ENCODE peak calls at places on chromosome 10, in eight cellular contexts. One of them, this sample, is unnamed.

GRCh38 chr10:99523251-99523773 is 9.4 kb upstream of the NKX2-3 start:
- DNase-seq in OCI-LY7: no peak
- DNase-seq in neural progenitor cell: peak
- DNase-seq in Panc1: no peak
- DNase-seq in astrocyte of the cerebellum: no peak
- DNase-seq in psoas muscle: no peak
- DNase-seq in GM06990: no peak
- DNase-seq in SK-N-SH: peak
- DNase-seq in this sample: no peak

GRCh38 chr10:79383974-79384606 is 36.8 kb downstream of the PPIF start:
- DNase-seq in OCI-LY7: no peak
- DNase-seq in neural progenitor cell: no peak
- DNase-seq in Panc1: no peak
- DNase-seq in astrocyte of the cerebellum: no peak
- DNase-seq in psoas muscle: peak
- DNase-seq in GM06990: no peak
- DNase-seq in SK-N-SH: peak
- DNase-seq in this sample: no peak

GRCh38 chr10:28677889-28678686 is 767 bp downstream of the BAMBI start:
- DNase-seq in OCI-LY7: peak
- DNase-seq in neural progenitor cell: peak
- DNase-seq in Panc1: no peak
- DNase-seq in astrocyte of the cerebellum: no peak
- DNase-seq in psoas muscle: peak
- DNase-seq in GM06990: peak
- DNase-seq in SK-N-SH: peak
- DNase-seq in this sample: no peak

GRCh38 chr10:97771913-97772823 is at the start of gene SFRP5:
- DNase-seq in OCI-LY7: no peak
- DNase-seq in neural progenitor cell: peak
- DNase-seq in Panc1: no peak
- DNase-seq in astrocyte of the cerebellum: no peak
- DNase-seq in psoas muscle: no peak
- DNase-seq in GM06990: no peak
- DNase-seq in SK-N-SH: peak
- DNase-seq in this sample: no peak

GRCh38 chr10:9579110-9579705 is 1438.5 kb upstream of the CELF2 start:
- DNase-seq in OCI-LY7: no peak
- DNase-seq in neural progenitor cell: no peak
- DNase-seq in Panc1: no peak
- DNase-seq in astrocyte of the cerebellum: no peak
- DNase-seq in psoas muscle: no peak
- DNase-seq in GM06990: no peak
- DNase-seq in SK-N-SH: no peak
- DNase-seq in this sample: no peak

GRCh38 chr10:103475437-103475836 is 3.6 kb downstream of the CALHM3 start:
- DNase-seq in OCI-LY7: no peak
- DNase-seq in neural progenitor cell: no peak
- DNase-seq in Panc1: no peak
- DNase-seq in astrocyte of the cerebellum: no peak
- DNase-seq in psoas muscle: peak
- DNase-seq in GM06990: no peak
- DNase-seq in SK-N-SH: no peak
- DNase-seq in this sample: no peak

GRCh38 chr10:31650010-31650409 is 278.6 kb downstream of the ARHGAP12 start:
- DNase-seq in OCI-LY7: no peak
- DNase-seq in neural progenitor cell: no peak
- DNase-seq in Panc1: no peak
- DNase-seq in astrocyte of the cerebellum: peak
- DNase-seq in psoas muscle: peak
- DNase-seq in GM06990: no peak
- DNase-seq in SK-N-SH: peak
- DNase-seq in this sample: no peak

GRCh38 chr10:49367600-49367999 is 28.3 kb downstream of the DRGX start:
- DNase-seq in OCI-LY7: no peak
- DNase-seq in neural progenitor cell: no peak
- DNase-seq in Panc1: no peak
- DNase-seq in astrocyte of the cerebellum: no peak
- DNase-seq in psoas muscle: no peak
- DNase-seq in GM06990: no peak
- DNase-seq in SK-N-SH: no peak
- DNase-seq in this sample: no peak

GRCh38 chr10:132444877-132445351 is 47.9 kb downstream of the PWWP2B start:
- DNase-seq in OCI-LY7: no peak
- DNase-seq in neural progenitor cell: peak
- DNase-seq in Panc1: no peak
- DNase-seq in astrocyte of the cerebellum: no peak
- DNase-seq in psoas muscle: no peak
- DNase-seq in GM06990: no peak
- DNase-seq in SK-N-SH: no peak
- DNase-seq in this sample: no peak

GRCh38 chr10:22253578-22253882 is 35.7 kb upstream of the EBLN1 start:
- DNase-seq in OCI-LY7: no peak
- DNase-seq in neural progenitor cell: peak
- DNase-seq in Panc1: no peak
- DNase-seq in astrocyte of the cerebellum: no peak
- DNase-seq in psoas muscle: peak
- DNase-seq in GM06990: no peak
- DNase-seq in SK-N-SH: peak
- DNase-seq in this sample: no peak

GRCh38 chr10:97511711-97512445 is 13.2 kb downstream of the UBTD1 start:
- DNase-seq in OCI-LY7: no peak
- DNase-seq in neural progenitor cell: no peak
- DNase-seq in Panc1: no peak
- DNase-seq in astrocyte of the cerebellum: no peak
- DNase-seq in psoas muscle: peak
- DNase-seq in GM06990: no peak
- DNase-seq in SK-N-SH: no peak
- DNase-seq in this sample: no peak

GRCh38 chr10:6406220-6407033 is 173.6 kb downstream of the PRKCQ start:
- DNase-seq in OCI-LY7: peak
- DNase-seq in neural progenitor cell: no peak
- DNase-seq in Panc1: no peak
- DNase-seq in astrocyte of the cerebellum: peak
- DNase-seq in psoas muscle: no peak
- DNase-seq in GM06990: no peak
- DNase-seq in SK-N-SH: peak
- DNase-seq in this sample: no peak

GRCh38 chr10:112955736-112956421 is 5.8 kb downstream of the TCF7L2 start:
- DNase-seq in OCI-LY7: no peak
- DNase-seq in neural progenitor cell: no peak
- DNase-seq in Panc1: no peak
- DNase-seq in astrocyte of the cerebellum: no peak
- DNase-seq in psoas muscle: no peak
- DNase-seq in GM06990: no peak
- DNase-seq in SK-N-SH: no peak
- DNase-seq in this sample: no peak

GRCh38 chr10:129131439-129132122 is 335.5 kb upstream of the MGMT start:
- DNase-seq in OCI-LY7: no peak
- DNase-seq in neural progenitor cell: no peak
- DNase-seq in Panc1: no peak
- DNase-seq in astrocyte of the cerebellum: no peak
- DNase-seq in psoas muscle: no peak
- DNase-seq in GM06990: no peak
- DNase-seq in SK-N-SH: no peak
- DNase-seq in this sample: no peak

GRCh38 chr10:16989826-16990293 is 139.8 kb downstream of the CUBN start:
- DNase-seq in OCI-LY7: no peak
- DNase-seq in neural progenitor cell: no peak
- DNase-seq in Panc1: no peak
- DNase-seq in astrocyte of the cerebellum: peak
- DNase-seq in psoas muscle: no peak
- DNase-seq in GM06990: no peak
- DNase-seq in SK-N-SH: no peak
- DNase-seq in this sample: no peak

GRCh38 chr10:9911488-9911887 is 1106.2 kb upstream of the CELF2 start:
- DNase-seq in OCI-LY7: no peak
- DNase-seq in neural progenitor cell: no peak
- DNase-seq in Panc1: no peak
- DNase-seq in astrocyte of the cerebellum: no peak
- DNase-seq in psoas muscle: no peak
- DNase-seq in GM06990: no peak
- DNase-seq in SK-N-SH: no peak
- DNase-seq in this sample: no peak

GRCh38 chr10:33611423-33611822 is 277.0 kb upstream of the NRP1 start:
- DNase-seq in OCI-LY7: no peak
- DNase-seq in neural progenitor cell: no peak
- DNase-seq in Panc1: no peak
- DNase-seq in astrocyte of the cerebellum: no peak
- DNase-seq in psoas muscle: no peak
- DNase-seq in GM06990: no peak
- DNase-seq in SK-N-SH: no peak
- DNase-seq in this sample: no peak

GRCh38 chr10:33609546-33609945 is 275.1 kb upstream of the NRP1 start:
- DNase-seq in OCI-LY7: no peak
- DNase-seq in neural progenitor cell: no peak
- DNase-seq in Panc1: no peak
- DNase-seq in astrocyte of the cerebellum: no peak
- DNase-seq in psoas muscle: no peak
- DNase-seq in GM06990: no peak
- DNase-seq in SK-N-SH: no peak
- DNase-seq in this sample: no peak

GRCh38 chr10:33612116-33612515 is 277.6 kb upstream of the NRP1 start:
- DNase-seq in OCI-LY7: no peak
- DNase-seq in neural progenitor cell: no peak
- DNase-seq in Panc1: no peak
- DNase-seq in astrocyte of the cerebellum: peak
- DNase-seq in psoas muscle: no peak
- DNase-seq in GM06990: no peak
- DNase-seq in SK-N-SH: no peak
- DNase-seq in this sample: no peak

GRCh38 chr10:33616921-33617320 is 282.5 kb upstream of the NRP1 start:
- DNase-seq in OCI-LY7: no peak
- DNase-seq in neural progenitor cell: no peak
- DNase-seq in Panc1: no peak
- DNase-seq in astrocyte of the cerebellum: no peak
- DNase-seq in psoas muscle: no peak
- DNase-seq in GM06990: no peak
- DNase-seq in SK-N-SH: no peak
- DNase-seq in this sample: no peak

GRCh38 chr10:33612551-33612950 is 278.1 kb upstream of the NRP1 start:
- DNase-seq in OCI-LY7: no peak
- DNase-seq in neural progenitor cell: no peak
- DNase-seq in Panc1: no peak
- DNase-seq in astrocyte of the cerebellum: peak
- DNase-seq in psoas muscle: no peak
- DNase-seq in GM06990: no peak
- DNase-seq in SK-N-SH: no peak
- DNase-seq in this sample: no peak
- H3K4me3 ChIP-seq in OCI-LY7: no peak
- H3K4me3 ChIP-seq in neural progenitor cell: no peak
- H3K4me3 ChIP-seq in Panc1: no peak
- H3K4me3 ChIP-seq in astrocyte of the cerebellum: no peak
- H3K4me3 ChIP-seq in psoas muscle: peak
- H3K4me3 ChIP-seq in GM06990: no peak
- H3K4me3 ChIP-seq in SK-N-SH: no peak
- H3K4me3 ChIP-seq in this sample: no peak

DNA sequence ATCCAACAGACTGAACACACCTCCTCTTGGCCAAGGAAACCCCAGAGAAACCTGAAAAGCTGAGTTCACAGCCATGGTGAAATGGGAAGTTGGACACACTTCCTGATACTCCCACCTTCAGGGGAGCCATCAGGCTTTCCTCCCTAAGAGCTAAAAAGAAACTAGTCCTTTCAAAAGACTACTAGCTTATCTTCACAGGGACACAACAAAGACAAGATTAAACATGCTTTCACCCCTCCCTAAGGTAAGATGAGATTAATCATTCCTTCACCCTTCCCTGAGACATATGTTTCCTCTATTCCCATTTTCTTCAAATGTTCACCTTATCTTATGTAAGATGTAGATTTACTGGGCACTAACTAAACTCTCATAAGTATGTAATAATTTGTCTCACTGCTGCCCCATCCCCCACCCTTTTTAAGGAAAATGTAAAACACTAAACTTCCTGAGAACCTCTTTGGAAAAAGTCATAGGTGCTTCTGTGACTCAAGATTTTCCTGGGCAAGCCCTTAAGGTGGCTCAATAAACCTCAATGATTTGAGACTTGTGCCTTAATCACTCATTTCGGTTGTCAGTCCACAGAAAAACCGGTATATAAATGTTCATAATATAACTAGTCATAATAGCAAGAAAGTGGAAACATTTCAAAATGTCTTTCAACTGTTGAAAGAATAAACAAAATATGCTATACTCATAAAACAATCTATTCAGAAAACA is 40.5 kb downstream of the HTR7 start:
- DNase-seq in OCI-LY7: no peak
- DNase-seq in neural progenitor cell: no peak
- DNase-seq in Panc1: no peak
- DNase-seq in astrocyte of the cerebellum: no peak
- DNase-seq in psoas muscle: no peak
- DNase-seq in GM06990: no peak
- DNase-seq in SK-N-SH: no peak
- DNase-seq in this sample: no peak
- H3K4me3 ChIP-seq in OCI-LY7: no peak
- H3K4me3 ChIP-seq in neural progenitor cell: no peak
- H3K4me3 ChIP-seq in Panc1: no peak
- H3K4me3 ChIP-seq in astrocyte of the cerebellum: no peak
- H3K4me3 ChIP-seq in psoas muscle: no peak
- H3K4me3 ChIP-seq in GM06990: no peak
- H3K4me3 ChIP-seq in SK-N-SH: no peak
- H3K4me3 ChIP-seq in this sample: no peak

GRCh38 chr10:77681839-77682238 is 44.2 kb upstream of the KCNMA1 start:
- DNase-seq in OCI-LY7: no peak
- DNase-seq in neural progenitor cell: no peak
- DNase-seq in Panc1: no peak
- DNase-seq in astrocyte of the cerebellum: no peak
- DNase-seq in psoas muscle: no peak
- DNase-seq in GM06990: no peak
- DNase-seq in SK-N-SH: no peak
- DNase-seq in this sample: no peak
- H3K4me3 ChIP-seq in OCI-LY7: no peak
- H3K4me3 ChIP-seq in neural progenitor cell: no peak
- H3K4me3 ChIP-seq in Panc1: no peak
- H3K4me3 ChIP-seq in astrocyte of the cerebellum: no peak
- H3K4me3 ChIP-seq in psoas muscle: no peak
- H3K4me3 ChIP-seq in GM06990: no peak
- H3K4me3 ChIP-seq in SK-N-SH: no peak
- H3K4me3 ChIP-seq in this sample: no peak

DNA sequence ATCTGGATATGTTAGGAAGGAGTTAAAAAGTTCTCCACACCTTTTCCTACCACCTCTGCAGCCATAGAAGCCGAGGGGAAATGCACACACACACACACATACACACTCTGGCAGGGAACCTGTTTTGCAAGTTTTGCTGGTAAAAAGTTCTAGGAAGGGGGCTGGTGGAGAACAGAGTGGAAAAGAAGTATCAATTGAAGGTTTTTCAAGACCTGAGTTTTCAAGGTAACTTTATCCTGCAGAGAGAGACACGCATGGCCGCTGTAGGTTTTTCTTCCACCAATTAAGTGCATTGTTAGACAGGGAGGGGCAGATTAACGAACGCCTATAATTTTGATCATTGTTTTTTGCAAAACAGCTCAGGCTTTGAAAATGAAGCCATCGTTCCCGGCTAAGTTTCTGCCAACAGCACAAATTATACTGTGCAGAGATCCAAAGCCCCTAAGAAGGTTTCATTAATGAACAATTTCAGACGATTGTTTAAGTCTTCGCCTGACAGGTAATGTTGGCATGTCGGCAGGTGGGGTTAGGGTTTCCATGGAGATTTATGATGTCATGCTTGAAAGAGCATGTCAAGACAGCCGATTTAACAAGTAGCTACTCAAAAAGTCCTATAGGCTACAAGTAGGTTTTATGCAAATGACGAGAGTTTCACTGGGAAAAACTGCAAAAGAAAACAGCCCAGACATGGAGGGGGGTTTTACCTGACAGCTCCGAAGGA is 29.7 kb downstream of the KIAA1217 start:
- DNase-seq in OCI-LY7: no peak
- DNase-seq in neural progenitor cell: no peak
- DNase-seq in Panc1: no peak
- DNase-seq in astrocyte of the cerebellum: no peak
- DNase-seq in psoas muscle: no peak
- DNase-seq in GM06990: no peak
- DNase-seq in SK-N-SH: no peak
- DNase-seq in this sample: no peak
- H3K4me3 ChIP-seq in OCI-LY7: no peak
- H3K4me3 ChIP-seq in neural progenitor cell: no peak
- H3K4me3 ChIP-seq in Panc1: no peak
- H3K4me3 ChIP-seq in astrocyte of the cerebellum: no peak
- H3K4me3 ChIP-seq in psoas muscle: peak
- H3K4me3 ChIP-seq in GM06990: no peak
- H3K4me3 ChIP-seq in SK-N-SH: no peak
- H3K4me3 ChIP-seq in this sample: no peak

This sample was measured in Jurkat, Clone E6-1.